ENCODE peak calls at places on chromosomes 13 and 19, in eight cellular contexts. One of them, this sample, is unnamed.

GRCh38 chr19:8663920-8664670 is 33.7 kb downstream of the NFILZ start:
- DNase-seq in stromal cell of bone marrow: no peak
- DNase-seq in germinal center: peak; percentile 64
- DNase-seq in thoracic aorta: no peak
- DNase-seq in CD8-positive, alpha-beta T cell: peak; percentile 42
- DNase-seq in GM13977: peak; percentile 35
- DNase-seq in GM19239: no peak
- DNase-seq in amniotic stem cell: no peak
- DNase-seq in this sample: no peak

GRCh38 chr19:18191640-18192062 is 1.4 kb upstream of the MPV17L2 start:
- DNase-seq in stromal cell of bone marrow: no peak
- DNase-seq in germinal center: no peak
- DNase-seq in thoracic aorta: no peak
- DNase-seq in CD8-positive, alpha-beta T cell: no peak
- DNase-seq in GM13977: no peak
- DNase-seq in GM19239: no peak
- DNase-seq in amniotic stem cell: no peak
- DNase-seq in this sample: no peak

GRCh38 chr19:48624791-48625723 is 5.8 kb downstream of the SPHK2 start:
- DNase-seq in stromal cell of bone marrow: no peak
- DNase-seq in germinal center: no peak
- DNase-seq in thoracic aorta: no peak
- DNase-seq in CD8-positive, alpha-beta T cell: no peak
- DNase-seq in GM13977: no peak
- DNase-seq in GM19239: no peak
- DNase-seq in amniotic stem cell: no peak
- DNase-seq in this sample: no peak

GRCh38 chr19:35558400-35559280 is 4.8 kb downstream of the ATP4A start:
- DNase-seq in stromal cell of bone marrow: no peak
- DNase-seq in germinal center: no peak
- DNase-seq in thoracic aorta: no peak
- DNase-seq in CD8-positive, alpha-beta T cell: no peak
- DNase-seq in GM13977: no peak
- DNase-seq in GM19239: no peak
- DNase-seq in amniotic stem cell: no peak
- DNase-seq in this sample: no peak

GRCh38 chr13:32060319-32060924 is 28.8 kb downstream of the FRY start:
- DNase-seq in stromal cell of bone marrow: no peak
- DNase-seq in germinal center: no peak
- DNase-seq in thoracic aorta: no peak
- DNase-seq in CD8-positive, alpha-beta T cell: no peak
- DNase-seq in GM13977: no peak
- DNase-seq in GM19239: no peak
- DNase-seq in amniotic stem cell: no peak
- DNase-seq in this sample: no peak

GRCh38 chr13:43720780-43721397 is 65.9 kb downstream of the ENOX1 start:
- DNase-seq in stromal cell of bone marrow: peak; percentile 40
- DNase-seq in germinal center: no peak
- DNase-seq in thoracic aorta: no peak
- DNase-seq in CD8-positive, alpha-beta T cell: no peak
- DNase-seq in GM13977: no peak
- DNase-seq in GM19239: no peak
- DNase-seq in amniotic stem cell: no peak
- DNase-seq in this sample: no peak

GRCh38 chr13:20945952-20946383 is 43.4 kb upstream of the XPO4 start:
- DNase-seq in stromal cell of bone marrow: no peak
- DNase-seq in germinal center: no peak
- DNase-seq in thoracic aorta: no peak
- DNase-seq in CD8-positive, alpha-beta T cell: no peak
- DNase-seq in GM13977: no peak
- DNase-seq in GM19239: no peak
- DNase-seq in amniotic stem cell: no peak
- DNase-seq in this sample: no peak

GRCh38 chr13:90552702-90553101 is 794.8 kb upstream of the MIR17HG start:
- DNase-seq in stromal cell of bone marrow: no peak
- DNase-seq in germinal center: no peak
- DNase-seq in thoracic aorta: no peak
- DNase-seq in CD8-positive, alpha-beta T cell: no peak
- DNase-seq in GM13977: no peak
- DNase-seq in GM19239: no peak
- DNase-seq in amniotic stem cell: no peak
- DNase-seq in this sample: no peak

GRCh38 chr13:33545492-33545891 is 259.9 kb upstream of the STARD13 start:
- DNase-seq in stromal cell of bone marrow: no peak
- DNase-seq in germinal center: no peak
- DNase-seq in thoracic aorta: no peak
- DNase-seq in CD8-positive, alpha-beta T cell: no peak
- DNase-seq in GM13977: no peak
- DNase-seq in GM19239: no peak
- DNase-seq in amniotic stem cell: no peak
- DNase-seq in this sample: no peak

GRCh38 chr19:53520547-53521372 is 17.2 kb upstream of the ZNF331 start:
- DNase-seq in stromal cell of bone marrow: peak; percentile 99
- DNase-seq in germinal center: peak; percentile 91
- DNase-seq in thoracic aorta: peak; percentile 92
- DNase-seq in CD8-positive, alpha-beta T cell: peak; percentile 93
- DNase-seq in GM13977: peak; percentile 89
- DNase-seq in GM19239: peak; percentile 77
- DNase-seq in amniotic stem cell: peak; percentile 95
- DNase-seq in this sample: peak; percentile 71

GRCh38 chr19:50432658-50433057 is at the start of gene MYBPC2:
- DNase-seq in stromal cell of bone marrow: no peak
- DNase-seq in germinal center: no peak
- DNase-seq in thoracic aorta: no peak
- DNase-seq in CD8-positive, alpha-beta T cell: no peak
- DNase-seq in GM13977: no peak
- DNase-seq in GM19239: no peak
- DNase-seq in amniotic stem cell: no peak
- DNase-seq in this sample: no peak

GRCh38 chr19:10815969-10816635 is 19.9 kb downstream of the TMED1 start:
- DNase-seq in stromal cell of bone marrow: peak; percentile 33
- DNase-seq in germinal center: no peak
- DNase-seq in thoracic aorta: no peak
- DNase-seq in CD8-positive, alpha-beta T cell: no peak
- DNase-seq in GM13977: no peak
- DNase-seq in GM19239: no peak
- DNase-seq in amniotic stem cell: no peak
- DNase-seq in this sample: no peak

GRCh38 chr19:37903096-37903495 is 3.3 kb downstream of the WDR87 start:
- DNase-seq in stromal cell of bone marrow: no peak
- DNase-seq in germinal center: no peak
- DNase-seq in thoracic aorta: no peak
- DNase-seq in CD8-positive, alpha-beta T cell: no peak
- DNase-seq in GM13977: no peak
- DNase-seq in GM19239: no peak
- DNase-seq in amniotic stem cell: no peak
- DNase-seq in this sample: no peak

GRCh38 chr13:76884571-76885202 is 1.5 kb downstream of the KCTD12 start:
- DNase-seq in stromal cell of bone marrow: no peak
- DNase-seq in germinal center: peak; percentile 6
- DNase-seq in thoracic aorta: no peak
- DNase-seq in CD8-positive, alpha-beta T cell: no peak
- DNase-seq in GM13977: no peak
- DNase-seq in GM19239: no peak
- DNase-seq in amniotic stem cell: no peak
- DNase-seq in this sample: no peak

GRCh38 chr19:36136975-36137686 is 2.7 kb upstream of the CAPNS1 start:
- DNase-seq in stromal cell of bone marrow: no peak
- DNase-seq in germinal center: no peak
- DNase-seq in thoracic aorta: peak; percentile 61
- DNase-seq in CD8-positive, alpha-beta T cell: no peak
- DNase-seq in GM13977: no peak
- DNase-seq in GM19239: no peak
- DNase-seq in amniotic stem cell: no peak
- DNase-seq in this sample: no peak

GRCh38 chr13:112674412-112675383 is 15.1 kb upstream of the ATP11A start:
- DNase-seq in stromal cell of bone marrow: no peak
- DNase-seq in germinal center: no peak
- DNase-seq in thoracic aorta: no peak
- DNase-seq in CD8-positive, alpha-beta T cell: no peak
- DNase-seq in GM13977: no peak
- DNase-seq in GM19239: no peak
- DNase-seq in amniotic stem cell: no peak
- DNase-seq in this sample: no peak

GRCh38 chr19:11089254-11090013 is at the start of gene LDLR:
- DNase-seq in stromal cell of bone marrow: peak; percentile 93
- DNase-seq in germinal center: peak; percentile 45
- DNase-seq in thoracic aorta: peak; percentile 71
- DNase-seq in CD8-positive, alpha-beta T cell: peak; percentile 83
- DNase-seq in GM13977: peak; percentile 81
- DNase-seq in GM19239: peak; percentile 69
- DNase-seq in amniotic stem cell: peak; percentile 47
- DNase-seq in this sample: peak; percentile 77

GRCh38 chr19:57190301-57190700 is 999 bp upstream of the ZNF264 start:
- DNase-seq in stromal cell of bone marrow: no peak
- DNase-seq in germinal center: no peak
- DNase-seq in thoracic aorta: no peak
- DNase-seq in CD8-positive, alpha-beta T cell: no peak
- DNase-seq in GM13977: no peak
- DNase-seq in GM19239: no peak
- DNase-seq in amniotic stem cell: no peak
- DNase-seq in this sample: no peak

GRCh38 chr19:16429066-16429758 is 42.6 kb downstream of the EPS15L1 start:
- DNase-seq in stromal cell of bone marrow: no peak
- DNase-seq in germinal center: no peak
- DNase-seq in thoracic aorta: no peak
- DNase-seq in CD8-positive, alpha-beta T cell: no peak
- DNase-seq in GM13977: no peak
- DNase-seq in GM19239: no peak
- DNase-seq in amniotic stem cell: no peak
- DNase-seq in this sample: no peak

GRCh38 chr19:17554968-17555479 is 425 bp upstream of the COLGALT1 start:
- DNase-seq in stromal cell of bone marrow: no peak
- DNase-seq in germinal center: no peak
- DNase-seq in thoracic aorta: no peak
- DNase-seq in CD8-positive, alpha-beta T cell: no peak
- DNase-seq in GM13977: no peak
- DNase-seq in GM19239: no peak
- DNase-seq in amniotic stem cell: no peak
- DNase-seq in this sample: peak; percentile 8

GRCh38 chr13:91286317-91286716 is 61.2 kb upstream of the MIR17HG start:
- DNase-seq in stromal cell of bone marrow: no peak
- DNase-seq in germinal center: no peak
- DNase-seq in thoracic aorta: no peak
- DNase-seq in CD8-positive, alpha-beta T cell: no peak
- DNase-seq in GM13977: no peak
- DNase-seq in GM19239: no peak
- DNase-seq in amniotic stem cell: no peak
- DNase-seq in this sample: no peak

GRCh38 chr13:31920301-31920818 is 111.2 kb upstream of the FRY start:
- DNase-seq in stromal cell of bone marrow: peak; percentile 27
- DNase-seq in germinal center: no peak
- DNase-seq in thoracic aorta: no peak
- DNase-seq in CD8-positive, alpha-beta T cell: no peak
- DNase-seq in GM13977: no peak
- DNase-seq in GM19239: no peak
- DNase-seq in amniotic stem cell: no peak
- DNase-seq in this sample: no peak

GRCh38 chr13:50213526-50213925 is 198.3 kb downstream of the KCNRG start:
- DNase-seq in stromal cell of bone marrow: no peak
- DNase-seq in germinal center: no peak
- DNase-seq in thoracic aorta: no peak
- DNase-seq in CD8-positive, alpha-beta T cell: no peak
- DNase-seq in GM13977: no peak
- DNase-seq in GM19239: no peak
- DNase-seq in amniotic stem cell: no peak
- DNase-seq in this sample: no peak

GRCh38 chr19:38769635-38770211 is 3.6 kb downstream of the LGALS7 start:
- DNase-seq in stromal cell of bone marrow: peak; percentile 33
- DNase-seq in germinal center: peak; percentile 92
- DNase-seq in thoracic aorta: peak; percentile 65
- DNase-seq in CD8-positive, alpha-beta T cell: peak; percentile 85
- DNase-seq in GM13977: peak; percentile 88
- DNase-seq in GM19239: peak; percentile 87
- DNase-seq in amniotic stem cell: peak; percentile 4
- DNase-seq in this sample: peak; percentile 76

GRCh38 chr13:50521750-50522149 is 321.7 kb downstream of the DLEU7 start:
- DNase-seq in stromal cell of bone marrow: no peak
- DNase-seq in germinal center: no peak
- DNase-seq in thoracic aorta: no peak
- DNase-seq in CD8-positive, alpha-beta T cell: no peak
- DNase-seq in GM13977: no peak
- DNase-seq in GM19239: no peak
- DNase-seq in amniotic stem cell: no peak
- DNase-seq in this sample: no peak

GRCh38 chr13:47705185-47705584 is 295.9 kb downstream of the SUCLA2 start:
- DNase-seq in stromal cell of bone marrow: no peak
- DNase-seq in germinal center: no peak
- DNase-seq in thoracic aorta: no peak
- DNase-seq in CD8-positive, alpha-beta T cell: no peak
- DNase-seq in GM13977: no peak
- DNase-seq in GM19239: no peak
- DNase-seq in amniotic stem cell: no peak
- DNase-seq in this sample: no peak

GRCh38 chr13:98746968-98747367 is 5.5 kb downstream of the SLC15A1 start:
- DNase-seq in stromal cell of bone marrow: no peak
- DNase-seq in germinal center: no peak
- DNase-seq in thoracic aorta: no peak
- DNase-seq in CD8-positive, alpha-beta T cell: no peak
- DNase-seq in GM13977: no peak
- DNase-seq in GM19239: no peak
- DNase-seq in amniotic stem cell: no peak
- DNase-seq in this sample: no peak

GRCh38 chr13:41398494-41399190 is 58.7 kb upstream of the RGCC start:
- DNase-seq in stromal cell of bone marrow: peak; percentile 31
- DNase-seq in germinal center: no peak
- DNase-seq in thoracic aorta: no peak
- DNase-seq in CD8-positive, alpha-beta T cell: no peak
- DNase-seq in GM13977: no peak
- DNase-seq in GM19239: no peak
- DNase-seq in amniotic stem cell: no peak
- DNase-seq in this sample: no peak

This sample was measured in stimulated activated CD4-positive, alpha-beta T cell treated with anti-CD3 and anti-CD28 coated beads, TNF-alpha, amount 100 ng/mL, for 48 hours.